ENCODE peak calls at places on chromosomes 2 and 18, in six cellular contexts. S is tibial nerve; F is hypothalamus; P is substantia nigra; G is stimulated activated naive CD8-positive, alpha-beta T cell treated with anti-CD3 and anti-CD28 coated beads, Interleukin-15, Interleukin-2, amounts not matched to agents 100 U/mL and 50 U/mL, for 24 hours; Y is AG08396. X is an unnamed sample.

GRCh38 chr2:190432567-190433231 is 24.5 kb downstream of the MFSD6 start:
- DNase-seq in S (no peak), Y (no peak), G (no peak), F (no peak), P (no peak), X (no peak)

GRCh38 chr2:236171213-236172201 is 3.3 kb upstream of the GBX2 start:
- DNase-seq in S (no peak), F (no peak), Y (peak; percentile 30), G (no peak), P (peak; percentile 58), X (peak; percentile 27)

GRCh38 chr18:10274327-10274726 is 180.1 kb upstream of the APCDD1 start:
- DNase-seq in P (no peak), S (no peak), G (no peak), Y (peak; percentile 64), F (no peak), X (no peak)

GRCh38 chr18:9824862-9825479 is 60.8 kb upstream of the TXNDC2 start:
- DNase-seq in P (no peak), G (no peak), S (no peak), Y (no peak), F (no peak), X (no peak)

GRCh38 chr2:74648009-74648443 is at the start of gene M1AP:
- DNase-seq in F (no peak), G (peak; percentile 31), S (no peak), P (no peak), Y (no peak), X (no peak)

GRCh38 chr2:111157071-111157661 is 36.5 kb downstream of the BCL2L11 start:
- DNase-seq in G (no peak), P (no peak), F (no peak), S (no peak), Y (no peak), X (no peak)

GRCh38 chr2:218959141-218959731 is at the start of gene CDK5R2:
- DNase-seq in P (peak; percentile 70), Y (peak; percentile 98), G (peak; percentile 85), F (peak; percentile 74), S (no peak), X (peak; percentile 94)

GRCh38 chr2:42141687-42142475 is 27.3 kb upstream of the EML4 start:
- DNase-seq in G (no peak), P (peak; percentile 25), F (peak; percentile 8), Y (peak; percentile 37), S (peak; percentile 35), X (peak; percentile 30)

GRCh38 chr2:222561817-222562424 is 94.0 kb downstream of the FARSB start:
- DNase-seq in P (peak; percentile 9), S (no peak), Y (peak; percentile 43), G (peak; percentile 20), F (no peak), X (no peak)

GRCh38 chr2:226475650-226476049 is 324.0 kb downstream of the IRS1 start:
- DNase-seq in S (no peak), G (no peak), P (no peak), F (no peak), Y (peak; percentile 14), X (no peak)

GRCh38 chr18:79947881-79948610 is 3.4 kb downstream of the SLC66A2 start:
- DNase-seq in Y (no peak), S (no peak), G (no peak), F (no peak), P (no peak), X (no peak)

GRCh38 chr18:46829947-46830346 is 73.1 kb upstream of the ST8SIA5 start:
- DNase-seq in F (no peak), Y (no peak), S (no peak), G (no peak), P (no peak), X (no peak)

GRCh38 chr18:48079885-48080284 is 149.4 kb upstream of the SMAD2 start:
- DNase-seq in Y (no peak), G (no peak), S (no peak), F (no peak), P (no peak), X (no peak)

GRCh38 chr2:142585785-142586184 is 291.7 kb upstream of the KYNU start:
- DNase-seq in Y (no peak), P (no peak), S (no peak), G (no peak), F (no peak), X (no peak)

GRCh38 chr2:234074751-234075520 is 24.4 kb downstream of the SPP2 start:
- DNase-seq in S (no peak), Y (no peak), G (no peak), P (no peak), F (no peak), X (no peak)

GRCh38 chr2:63300835-63301234 is 250.2 kb downstream of the OTX1 start:
- DNase-seq in F (no peak), G (no peak), S (no peak), P (no peak), Y (no peak), X (no peak)

GRCh38 chr2:3460831-3461544 is 58.3 kb downstream of the ADI1 start:
- DNase-seq in F (no peak), Y (no peak), G (no peak), P (no peak), S (peak; percentile 11), X (no peak)

GRCh38 chr18:64717026-64717425 is 568.1 kb upstream of the LINC00305 start:
- DNase-seq in F (no peak), Y (no peak), S (no peak), G (no peak), P (no peak), X (no peak)

GRCh38 chr2:172643142-172643541 is 87.3 kb downstream of the PDK1 start:
- DNase-seq in Y (peak; percentile 43), F (no peak), G (peak; percentile 28), S (no peak), P (no peak), X (no peak)

GRCh38 chr2:185970148-185970852 is 231.7 kb downstream of the FSIP2 start:
- DNase-seq in Y (no peak), F (no peak), S (no peak), G (no peak), P (no peak), X (no peak)

GRCh38 chr2:202172439-202173191 is 65.8 kb downstream of the SUMO1 start:
- DNase-seq in G (peak; percentile 68), P (no peak), Y (no peak), F (no peak), S (no peak), X (no peak)

GRCh38 chr2:222102746-222103349 is 195.9 kb downstream of the PAX3 start:
- DNase-seq in P (no peak), Y (no peak), G (no peak), F (no peak), S (no peak), X (no peak)

X was measured in HuH-7.5.